ENCODE peak calls at places on chromosomes 12 and 14, in ten cellular contexts. C, U, L, T, X, Y, V, I, D and G are unnamed samples.

GRCh38 chr12:106304001-106304421 is 1.5 kb downstream of the TCP11L2 start:
- DNase-seq in C (no peak), U (no peak), L (no peak), T (peak; percentile 20), X (peak; percentile 64), Y (no peak), V (no peak), I (no peak), D (no peak), G (no peak)

GRCh38 chr14:95453713-95453980 is 62.8 kb downstream of the SYNE3 start:
- DNase-seq in C (no peak), U (no peak), L (no peak), T (no peak), X (no peak), Y (no peak), V (no peak), I (no peak), D (no peak), G (no peak)

GRCh38 chr12:114238808-114239207 is 167.1 kb downstream of the TBX5 start:
- DNase-seq in C (no peak), U (no peak), L (no peak), T (no peak), X (no peak), Y (no peak), V (no peak), I (peak; percentile 33), D (no peak), G (peak; percentile 93)

GRCh38 chr14:42011221-42011620 is 404.5 kb downstream of the LRFN5 start:
- DNase-seq in C (no peak), U (no peak), L (no peak), T (no peak), X (no peak), Y (no peak), V (no peak), I (no peak), D (no peak), G (no peak)

GRCh38 chr12:111063296-111064026 is 143.1 kb upstream of the MYL2 start:
- DNase-seq in C (no peak), U (no peak), L (no peak), T (no peak), X (no peak), Y (no peak), V (no peak), I (peak; percentile 64), D (no peak), G (peak; percentile 14)

GRCh38 chr14:95953111-95953724 is 76.6 kb downstream of the TUNAR start:
- DNase-seq in C (no peak), U (no peak), L (no peak), T (no peak), X (no peak), Y (peak; percentile 1), V (no peak), I (no peak), D (no peak), G (peak; percentile 84)

GRCh38 chr12:53047221-53048032 is 2.4 kb upstream of the TNS2 start:
- DNase-seq in C (peak; percentile 71), U (peak; percentile 41), L (peak; percentile 50), T (peak; percentile 68), X (peak; percentile 94), Y (no peak), V (no peak), I (peak; percentile 73), D (peak; percentile 74), G (peak; percentile 92)

GRCh38 chr14:51962678-51963077 is 26.7 kb upstream of the RTRAF start:
- DNase-seq in C (no peak), U (no peak), L (no peak), T (no peak), X (peak; percentile 16), Y (no peak), V (no peak), I (no peak), D (no peak), G (peak; percentile 13)

GRCh38 chr12:96249196-96250118 is 55.3 kb downstream of the ELK3 start:
- DNase-seq in C (no peak), U (no peak), L (peak; percentile 54), T (no peak), X (peak; percentile 69), Y (no peak), V (no peak), I (no peak), D (no peak), G (no peak)

GRCh38 chr14:104794641-104795467 is 694 bp downstream of the AKT1 start:
- DNase-seq in C (no peak), U (no peak), L (no peak), T (no peak), X (peak; percentile 60), Y (no peak), V (no peak), I (peak; percentile 46), D (no peak), G (peak; percentile 32)

GRCh38 chr12:113796086-113796827 is 169.9 kb downstream of the RBM19 start:
- DNase-seq in C (no peak), U (no peak), L (no peak), T (no peak), X (no peak), Y (no peak), V (no peak), I (no peak), D (no peak), G (no peak)

GRCh38 chr14:68694516-68695235 is 98.2 kb downstream of the ZFP36L1 start:
- DNase-seq in C (no peak), U (no peak), L (no peak), T (no peak), X (no peak), Y (no peak), V (no peak), I (peak; percentile 82), D (no peak), G (peak; percentile 89)

GRCh38 chr14:85587152-85587697 is 57.3 kb downstream of the FLRT2 start:
- DNase-seq in C (no peak), U (no peak), L (no peak), T (no peak), X (no peak), Y (peak; percentile 62), V (no peak), I (peak; percentile 57), D (no peak), G (peak; percentile 58)

GRCh38 chr12:69527506-69528272 is 57.5 kb downstream of the FRS2 start:
- DNase-seq in C (no peak), U (no peak), L (peak; percentile 36), T (no peak), X (no peak), Y (no peak), V (no peak), I (peak; percentile 52), D (no peak), G (peak; percentile 71)

GRCh38 chr12:4562034-4562657 is at the start of gene DYRK4:
- DNase-seq in C (no peak), U (peak; percentile 42), L (peak; percentile 35), T (no peak), X (peak; percentile 95), Y (peak; percentile 38), V (no peak), I (peak; percentile 84), D (peak; percentile 23), G (peak; percentile 89)